ENCODE peak calls at places on chromosomes 4 and X, in four cellular contexts. C is spleen, D is H7, F is posterior cingulate gyrus. S is an unnamed sample.
A peak's percentile ranks its signal among the peaks of the same experiment; 100 is the strongest.

GRCh38 chr4:181301735-181302380 is 941.3 kb upstream of the TENM3 start:
- DNase-seq in C (no peak), D (no peak), F (no peak), S (peak; percentile 58)

GRCh38 chr4:17688011-17688441 is 73.6 kb downstream of the MED28 start:
- DNase-seq in C (no peak), D (no peak), F (no peak), S (no peak)

GRCh38 chrX:150730719-150731118 is 37.5 kb downstream of the MTMR1 start:
- DNase-seq in C (no peak), D (no peak), F (no peak), S (no peak)

GRCh38 chrX:134659761-134660160 is 1.5 kb upstream of the PLAC1 start:
- DNase-seq in C (no peak), D (no peak), F (no peak), S (no peak)

GRCh38 chr4:680091-680490 is 5.7 kb downstream of the MYL5 start:
- DNase-seq in C (peak; percentile 74), D (no peak), F (no peak), S (peak; percentile 42)

GRCh38 chr4:168587326-168588125 is 90.7 kb downstream of the PALLD start:
- DNase-seq in C (no peak), D (no peak), F (no peak), S (no peak)

GRCh38 chr4:101337688-101338087 is 9.6 kb downstream of the PPP3CA start:
- DNase-seq in C (no peak), D (no peak), F (no peak), S (no peak)

GRCh38 chrX:13646154-13646549 is 6.8 kb upstream of the TCEANC start:
- DNase-seq in C (no peak), D (peak; percentile 70), F (peak; percentile 56), S (peak; percentile 50)

GRCh38 chr4:176579233-176579632 is 213.5 kb downstream of the VEGFC start:
- DNase-seq in C (no peak), D (no peak), F (no peak), S (no peak)

S was measured in lower lobe of right lung.